ENCODE peak calls at places on chromosome 19, in ten cellular contexts. M is type B pancreatic cell; B is AG08396; Q is left ventricle myocardium inferior; Y is activated CD8-positive, alpha-beta T cell treated with anti-CD3 and anti-CD28 coated beads for 36 hours; D is NCI-H748 treated with DMSO at 0.1 percent for 48 hours; W is ACHN; E is Ammon's horn; H is activated T-cell treated with anti-CD3 and anti-CD28 coated beads, Interleukin-2, amount 50 U/mL, for 72 hours; P is glutamatergic neuron. L is an unnamed sample.

GRCh38 chr19:47005873-47006272 is 13.8 kb upstream of the NPAS1 start:
- DNase-seq in M (no peak), B (no peak), Q (no peak), Y (peak), D (no peak), W (no peak), E (no peak), H (no peak), P (no peak), L (no peak)

GRCh38 chr19:52685811-52686210 is 47.7 kb upstream of the ZNF83 start:
- DNase-seq in M (no peak), B (no peak), Q (no peak), Y (no peak), D (no peak), W (no peak), E (no peak), H (no peak), P (no peak), L (no peak)

GRCh38 chr19:30229524-30230174 is 142.5 kb upstream of the ZNF536 start:
- DNase-seq in M (no peak), B (peak), Q (no peak), Y (no peak), D (peak), W (no peak), E (peak), H (no peak), P (peak), L (no peak)

GRCh38 chr19:30999726-31000125 is 349.5 kb downstream of the TSHZ3 start:
- DNase-seq in M (no peak), B (no peak), Q (no peak), Y (no peak), D (no peak), W (no peak), E (no peak), H (no peak), P (no peak), L (no peak)

GRCh38 chr19:52148256-52148655 is 8.5 kb upstream of the ZNF616 start:
- DNase-seq in M (no peak), B (no peak), Q (no peak), Y (no peak), D (no peak), W (no peak), E (no peak), H (no peak), P (no peak), L (no peak)

GRCh38 chr19:3176715-3177501 is 1.7 kb upstream of the S1PR4 start:
- DNase-seq in M (peak), B (peak), Q (no peak), Y (peak), D (no peak), W (peak), E (no peak), H (peak), P (no peak), L (peak)

GRCh38 chr19:38386300-38386967 is 1.4 kb downstream of the GGN start:
- DNase-seq in M (no peak), B (no peak), Q (no peak), Y (no peak), D (no peak), W (no peak), E (no peak), H (no peak), P (peak), L (no peak)

GRCh38 chr19:5927439-5927821 is 13.4 kb downstream of the CAPS start:
- DNase-seq in M (no peak), B (no peak), Q (no peak), Y (no peak), D (no peak), W (no peak), E (no peak), H (no peak), P (no peak), L (no peak)

GRCh38 chr19:12126707-12127106 is 13.4 kb downstream of the ZNF20 start:
- DNase-seq in M (no peak), B (peak), Q (no peak), Y (peak), D (no peak), W (no peak), E (peak), H (no peak), P (peak), L (no peak)

GRCh38 chr19:19381007-19381926 is 24.2 kb upstream of the GATAD2A start:
- DNase-seq in M (no peak), B (no peak), Q (no peak), Y (no peak), D (no peak), W (no peak), E (no peak), H (no peak), P (no peak), L (no peak)

GRCh38 chr19:9531933-9532332 is 6.5 kb downstream of the ZNF426 start:
- DNase-seq in M (no peak), B (no peak), Q (no peak), Y (no peak), D (no peak), W (no peak), E (no peak), H (no peak), P (no peak), L (peak)

GRCh38 chr19:19410553-19411550 is 5.4 kb downstream of the GATAD2A start:
- DNase-seq in M (no peak), B (no peak), Q (no peak), Y (peak), D (no peak), W (no peak), E (no peak), H (peak), P (no peak), L (no peak)

GRCh38 chr19:46201413-46202310 is 27.9 kb upstream of the IGFL1 start:
- DNase-seq in M (no peak), B (no peak), Q (no peak), Y (no peak), D (no peak), W (no peak), E (peak), H (no peak), P (no peak), L (no peak)

GRCh38 chr19:38696733-38697055 is 47.6 kb downstream of the CAPN12 start:
- DNase-seq in M (no peak), B (no peak), Q (no peak), Y (no peak), D (no peak), W (no peak), E (no peak), H (no peak), P (no peak), L (no peak)

GRCh38 chr19:28846094-28846812 is 366.7 kb downstream of the UQCRFS1 start:
- DNase-seq in M (no peak), B (no peak), Q (no peak), Y (no peak), D (no peak), W (no peak), E (no peak), H (no peak), P (no peak), L (no peak)

GRCh38 chr19:38975214-38975860 is at the start of gene FBXO17:
- DNase-seq in M (peak), B (peak), Q (peak), Y (no peak), D (no peak), W (peak), E (peak), H (no peak), P (peak), L (peak)

GRCh38 chr19:58387338-58388174 is 487 bp downstream of the RPS5 start:
- DNase-seq in M (no peak), B (no peak), Q (no peak), Y (no peak), D (no peak), W (no peak), E (no peak), H (no peak), P (no peak), L (no peak)

GRCh38 chr19:1411255-1412191 is 4.1 kb downstream of the DAZAP1 start:
- DNase-seq in M (no peak), B (peak), Q (peak), Y (peak), D (no peak), W (no peak), E (peak), H (peak), P (peak), L (no peak)

GRCh38 chr19:12687496-12688196 is at the start of gene GNG14:
- DNase-seq in M (no peak), B (no peak), Q (no peak), Y (no peak), D (no peak), W (no peak), E (no peak), H (no peak), P (no peak), L (no peak)